ENCODE peak calls at places on chromosomes 11 and 22, in six cellular contexts. L, M, H, Z, U and N are unnamed samples.

GRCh38 chr22:40512426-40513136 is 123.9 kb downstream of the MRTFA start:
- DNase-seq in U (no peak), L (peak), M (no peak), Z (no peak), H (peak), N (no peak)

GRCh38 chr11:30935861-30936260 is 349.7 kb upstream of the MPPED2 start:
- DNase-seq in Z (no peak), H (no peak), U (no peak), L (no peak), M (no peak), N (no peak)

GRCh38 chr22:42171946-42172345 is 41.3 kb upstream of the CYP2D6 start:
- DNase-seq in H (no peak), L (no peak), U (no peak), Z (no peak), M (no peak), N (no peak)

GRCh38 chr22:31626427-31627150 is 35.4 kb downstream of the PISD start:
- DNase-seq in M (peak), Z (no peak), L (no peak), H (no peak), U (no peak), N (no peak)

GRCh38 chr11:73465019-73465675 is 88.9 kb downstream of the RELT start:
- DNase-seq in M (no peak), H (no peak), Z (no peak), L (no peak), U (no peak), N (no peak)

GRCh38 chr22:31020334-31020733 is 51.3 kb downstream of the TUG1 start:
- DNase-seq in L (no peak), M (no peak), Z (no peak), U (no peak), H (no peak), N (no peak)

GRCh38 chr11:103364687-103365086 is 255.5 kb downstream of the DYNC2H1 start:
- DNase-seq in L (no peak), U (no peak), H (no peak), M (no peak), Z (no peak), N (no peak)

GRCh38 chr11:61297741-61298140 is 2.6 kb upstream of the VWCE start:
- DNase-seq in L (no peak), U (no peak), M (peak), Z (no peak), H (peak), N (no peak)

GRCh38 chr11:1803246-1803645 is 31.5 kb upstream of the SYT8 start:
- DNase-seq in U (no peak), M (no peak), H (no peak), Z (no peak), L (no peak), N (no peak)

GRCh38 chr22:38802671-38803121 is 8.8 kb upstream of the DNAL4 start:
- DNase-seq in H (no peak), Z (no peak), U (no peak), L (peak), M (peak), N (no peak)

GRCh38 chr11:125055107-125055715 is 7.9 kb upstream of the SLC37A2 start:
- DNase-seq in U (no peak), M (no peak), H (no peak), Z (no peak), L (no peak), N (no peak)

GRCh38 chr11:125229916-125230315 is 65.4 kb downstream of the PKNOX2 start:
- DNase-seq in H (no peak), L (no peak), M (no peak), U (no peak), Z (no peak), N (no peak)

GRCh38 chr22:31082606-31083376 is 1.7 kb downstream of the SMTN start:
- DNase-seq in U (peak), M (peak), L (peak), Z (peak), H (peak), N (no peak)

GRCh38 chr11:69848196-69848595 is 29.0 kb upstream of the FGF3 start:
- DNase-seq in H (no peak), M (no peak), L (no peak), U (no peak), Z (no peak), N (peak)